ENCODE peak calls at places on chromosome 15, in five cellular contexts. G is stomach, D is AG04449, K is spleen, A is right cardiac atrium. O is an unnamed sample.

GRCh38 chr15:44194397-44195150 is 497 bp downstream of the FRMD5 start:
- DNase-seq in A (peak; percentile 53), K (peak; percentile 83), D (no peak), G (peak; percentile 45), O (peak; percentile 58)

GRCh38 chr15:41809121-41809520 is 18.8 kb upstream of the JMJD7 start:
- DNase-seq in A (no peak), G (no peak), D (no peak), K (no peak), O (no peak)

GRCh38 chr15:25189551-25189950 is 234.8 kb downstream of the SNRPN start:
- DNase-seq in A (peak; percentile 16), G (no peak), K (no peak), D (no peak), O (no peak)

GRCh38 chr15:33135355-33135781 is 59.1 kb downstream of the FMN1 start:
- DNase-seq in D (no peak), A (no peak), G (no peak), K (no peak), O (no peak)

GRCh38 chr15:93358171-93359036 is 269.4 kb upstream of the RGMA start:
- DNase-seq in A (no peak), D (peak; percentile 9), G (no peak), K (no peak), O (no peak)

GRCh38 chr15:38378162-38378560 is 75.8 kb upstream of the FAM98B start:
- DNase-seq in A (peak; percentile 88), D (no peak), K (no peak), G (peak; percentile 69), O (no peak)

GRCh38 chr15:42994546-42994945 is 74.0 kb upstream of the TTBK2 start:
- DNase-seq in D (peak; percentile 42), K (no peak), A (no peak), G (no peak), O (no peak)

GRCh38 chr15:47289667-47290066 is 427.6 kb upstream of the SEMA6D start:
- DNase-seq in K (no peak), G (no peak), A (no peak), D (no peak), O (no peak)

GRCh38 chr15:67068724-67069400 is 3.5 kb downstream of the SMAD3 start:
- DNase-seq in G (no peak), A (peak; percentile 55), K (no peak), D (no peak), O (no peak)
- H3K4me3 ChIP-seq in G (no peak overlapping the region), A (peak overlapping the region; percentile 85), K (peak overlapping the region; percentile 84), D (peak overlapping the region; percentile 92), O (no peak overlapping the region)

GRCh38 chr15:99733268-99734039 is at the start of gene LYSMD4:
- DNase-seq in D (peak; percentile 28), G (peak; percentile 99), A (peak; percentile 100), K (peak; percentile 99), O (peak; percentile 100)

GRCh38 chr15:99732711-99733267 is 448 bp downstream of the LYSMD4 start:
- DNase-seq in D (no peak), K (peak; percentile 91), G (peak; percentile 33), A (no peak), O (no peak)

GRCh38 chr15:99729920-99730319 is 3.3 kb downstream of the LYSMD4 start:
- DNase-seq in A (peak; percentile 71), G (peak; percentile 38), K (no peak), D (no peak), O (no peak)

GRCh38 chr15:99732268-99732641 is 982 bp downstream of the LYSMD4 start:
- DNase-seq in A (no peak), K (no peak), D (no peak), G (no peak), O (peak; percentile 46)

GRCh38 chr15:99731336-99732267 is 1.6 kb downstream of the LYSMD4 start:
- DNase-seq in D (no peak), G (peak; percentile 31), K (no peak), A (no peak), O (no peak)
- H3K4me3 ChIP-seq in D (peak overlapping the region; percentile 75), G (peak overlapping the region; percentile 99), K (peak overlapping the region; percentile 97), A (peak overlapping the region; percentile 78), O (peak overlapping the region; percentile 97)

GRCh38 chr15:82307714-82308081 is 41.6 kb downstream of the GOLGA6L10 start:
- DNase-seq in A (no peak), K (no peak), D (no peak), G (no peak), O (no peak)
- H3K4me3 ChIP-seq in A (no peak overlapping the region), K (no peak overlapping the region), D (no peak overlapping the region), G (no peak overlapping the region), O (no peak overlapping the region)

DNA sequence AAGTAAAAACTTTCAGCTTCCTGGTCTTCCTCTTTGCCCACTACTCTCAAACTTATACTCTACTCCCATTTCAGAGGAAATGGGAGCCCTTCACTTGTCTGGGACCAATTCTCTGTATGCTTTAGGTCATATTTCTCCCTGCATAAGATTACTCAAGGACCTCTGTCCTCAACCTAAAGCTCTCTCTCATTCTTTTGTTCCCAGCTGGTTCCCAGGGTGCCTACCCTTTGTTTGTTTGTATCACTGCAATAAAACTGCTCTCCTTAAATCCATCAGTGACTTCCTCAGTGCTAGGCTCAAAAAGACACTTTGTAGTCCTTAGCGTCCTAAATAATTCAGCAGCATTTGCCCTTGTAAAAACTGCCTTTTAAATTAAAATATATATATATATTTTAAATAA is 2.9 kb downstream of the NGRN start:
- DNase-seq in D (no peak), A (no peak), G (no peak), K (no peak), O (no peak)
- H3K4me3 ChIP-seq in D (no peak overlapping the region), A (no peak overlapping the region), G (no peak overlapping the region), K (peak overlapping the region; percentile 66), O (no peak overlapping the region)

DNA sequence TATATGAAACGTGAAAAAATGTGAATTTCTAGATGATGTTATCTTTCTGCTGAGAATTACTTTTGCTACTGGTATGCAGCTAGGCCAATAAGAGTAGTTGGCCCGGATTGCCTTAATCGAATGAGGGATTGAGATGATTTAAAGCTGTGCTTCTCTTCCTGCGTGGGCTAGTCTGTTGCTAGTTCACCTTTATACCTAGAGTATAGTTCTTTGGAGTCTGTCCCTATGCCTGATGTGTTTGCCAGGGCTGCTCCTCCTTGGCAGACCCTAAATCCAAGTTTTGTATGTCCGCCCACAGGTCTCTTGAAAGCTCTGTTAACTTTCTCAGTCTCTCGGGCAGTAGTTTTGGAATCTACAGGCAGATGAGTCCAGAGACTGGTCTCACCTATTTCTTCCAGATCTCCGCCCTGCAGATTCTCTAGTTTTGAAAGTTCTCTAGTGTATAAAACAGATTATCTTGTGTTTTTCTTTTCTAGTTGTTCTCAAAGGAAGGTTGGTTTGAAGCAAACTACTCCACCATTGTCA is 64.9 kb downstream of the MEF2A start:
- DNase-seq in D (no peak), G (no peak), A (no peak), K (no peak), O (no peak)
- H3K4me3 ChIP-seq in D (no peak overlapping the region), G (no peak overlapping the region), A (no peak overlapping the region), K (no peak overlapping the region), O (no peak overlapping the region)

GRCh38 chr15:68586274-68586961 is 7.6 kb downstream of the CORO2B start:
- DNase-seq in D (no peak), A (no peak), G (no peak), K (peak; percentile 28), O (no peak)
- H3K4me3 ChIP-seq in D (no peak overlapping the region), A (no peak overlapping the region), G (no peak overlapping the region), K (no peak overlapping the region), O (no peak overlapping the region)